ENCODE peak calls at places on chromosomes 4 and X, in eight cellular contexts. Q is K562, O is right lobe of liver, A is GM12878, S is HCT116, Z is HepG2, X is upper lobe of left lung, W is body of pancreas. H is an unnamed sample. For H3K27me3, the result is how much of the 10 kb centered on the place peaks cover.

GRCh38 chr4:38805530-38806145 is 1.0 kb upstream of the TLR1 start:
- ATAC-seq in A (peak), X (peak), O (peak), Q (peak), Z (no peak), S (no peak), W (no peak), H (peak)

GRCh38 chr4:139704915-139705485 is 39.4 kb downstream of the MGST2 start:
- ATAC-seq in O (peak), X (no peak), A (no peak), S (peak), Q (peak), Z (peak), W (no peak), H (no peak)

GRCh38 chr4:168604496-168605373 is 107.9 kb downstream of the PALLD start:
- ATAC-seq in W (peak), O (peak), Q (no peak), X (peak), S (peak), Z (no peak), A (no peak), H (peak)

GRCh38 chr4:36341936-36342335 is 60.5 kb downstream of the DTHD1 start:
- ATAC-seq in X (no peak), Z (no peak), A (no peak), W (no peak), O (no peak), Q (no peak), S (no peak), H (no peak)

GRCh38 chr4:36332023-36332781 is 50.8 kb downstream of the DTHD1 start:
- ATAC-seq in W (no peak), S (no peak), Z (no peak), Q (no peak), A (peak), X (no peak), O (no peak), H (no peak)

GRCh38 chr4:52199574-52200338 is 148.7 kb downstream of the SPATA18 start:
- ATAC-seq in S (no peak), Z (no peak), X (no peak), O (no peak), A (no peak), W (no peak), Q (no peak), H (no peak)

GRCh38 chrX:49129427-49129826 is 5.9 kb upstream of the GPKOW start:
- ATAC-seq in Q (no peak), A (no peak), Z (no peak), O (no peak), S (no peak), W (no peak), X (no peak), H (no peak)

GRCh38 chr4:174631901-174632758 is 109.8 kb upstream of the HPGD start:
- ATAC-seq in S (peak), Q (peak), O (peak), A (peak), Z (peak), X (no peak), W (peak), H (no peak)

GRCh38 chr4:138616775-138617174 is 374.6 kb upstream of the SLC7A11 start:
- ATAC-seq in O (no peak), W (no peak), X (no peak), Z (no peak), A (no peak), S (no peak), Q (no peak), H (no peak)

GRCh38 chr4:163092093-163092492 is 74.6 kb downstream of the NAF1 start:
- ATAC-seq in Z (no peak), S (no peak), Q (no peak), A (peak), X (no peak), W (no peak), O (no peak), H (no peak)

GRCh38 chr4:36267491-36268254 is 13.7 kb upstream of the DTHD1 start:
- ATAC-seq in O (peak), Q (no peak), W (no peak), Z (no peak), A (no peak), S (no peak), X (no peak), H (no peak)

GRCh38 chr4:100421356-100421978 is 96.4 kb downstream of the EMCN start:
- ATAC-seq in X (no peak), Q (no peak), S (peak), O (peak), Z (peak), A (no peak), W (no peak), H (no peak)

GRCh38 chrX:30570505-30570904 is 7.1 kb downstream of the TASL start:
- ATAC-seq in Q (no peak), A (peak), W (no peak), Z (no peak), S (no peak), O (peak), X (no peak), H (no peak)

GRCh38 chrX:71159335-71159734 is 14.7 kb downstream of the NLGN3 start:
- ATAC-seq in Z (no peak), W (no peak), A (no peak), X (no peak), Q (no peak), O (no peak), S (no peak), H (no peak)

GRCh38 chr4:121551881-121552280 is 144.9 kb downstream of the ANXA5 start:
- ATAC-seq in Z (no peak), W (no peak), Q (no peak), A (no peak), X (no peak), O (no peak), S (no peak), H (no peak)

GRCh38 chr4:15238720-15239119 is 189.1 kb upstream of the C1QTNF7 start:
- ATAC-seq in A (peak), W (no peak), O (peak), Q (peak), Z (peak), S (peak), X (peak), H (peak)

GRCh38 chrX:68848189-68848940 is 19.5 kb downstream of the EFNB1 start:
- ATAC-seq in Q (no peak), X (no peak), A (no peak), O (no peak), W (no peak), S (no peak), Z (no peak), H (no peak)

GRCh38 chr4:167021545-167022155 is 212.6 kb downstream of the SPOCK3 start:
- ATAC-seq in W (peak), A (peak), O (peak), Z (peak), X (no peak), S (peak), Q (peak), H (no peak)

GRCh38 chr4:87121332-87122065 is 98.9 kb downstream of the KLHL8 start:
- ATAC-seq in X (peak), A (no peak), Z (no peak), Q (no peak), W (no peak), O (peak), S (no peak), H (no peak)

GRCh38 chr4:126172126-126172525 is 857.4 kb downstream of the FAT4 start:
- ATAC-seq in W (no peak), Q (no peak), A (peak), S (no peak), O (no peak), X (no peak), Z (no peak), H (no peak)

GRCh38 chrX:75784689-75785491 is at the start of gene MAGEE2:
- ATAC-seq in A (no peak), Z (no peak), O (no peak), Q (no peak), X (peak), W (no peak), S (no peak), H (no peak)

GRCh38 chr4:127400736-127401346 is 231.9 kb upstream of the INTU start:
- ATAC-seq in W (peak), O (peak), A (peak), S (peak), Z (peak), X (no peak), Q (peak), H (no peak)

GRCh38 chrX:129590596-129590995 is 50.5 kb downstream of the OCRL start:
- ATAC-seq in Z (no peak), Q (no peak), X (no peak), A (no peak), W (no peak), S (no peak), O (no peak), H (no peak)

GRCh38 chrX:3950373-3950772 is 236.9 kb upstream of the PRKX start:
- ATAC-seq in Z (no peak), Q (no peak), S (no peak), W (no peak), O (no peak), X (no peak), A (no peak), H (no peak)

GRCh38 chr4:1604706-1605205 is 79.4 kb downstream of the FAM53A start:
- ATAC-seq in O (peak), Q (peak), X (peak), Z (peak), A (peak), S (peak), W (peak), H (no peak)

GRCh38 chr4:138734746-138735145 is 280.8 kb upstream of the NOCT start:
- ATAC-seq in A (no peak), Z (no peak), Q (no peak), S (no peak), W (no peak), X (no peak), O (peak), H (no peak)

GRCh38 chr4:99352602-99353580 is at the start of gene ADH1C:
- ATAC-seq in O (peak), W (peak), Q (no peak), A (no peak), X (no peak), S (no peak), Z (peak), H (no peak)

GRCh38 chr4:86358176-86358701 is 1.6 kb downstream of the MAPK10 start:
- ATAC-seq in W (no peak), O (no peak), Q (no peak), X (no peak), S (no peak), A (no peak), Z (no peak), H (no peak)

GRCh38 chr4:186943607-186943908 is 219.9 kb upstream of the FAT1 start:
- ATAC-seq in A (no peak), W (no peak), Q (no peak), X (no peak), S (no peak), Z (no peak), O (no peak), H (no peak)

GRCh38 chrX:65706041-65706828 is 38.8 kb downstream of the MSN start:
- ATAC-seq in S (peak), Z (no peak), A (peak), Q (peak), X (peak), O (peak), W (peak), H (peak)

GRCh38 chr4:147836807-147837206 is 104.9 kb downstream of the ARHGAP10 start:
- ATAC-seq in Q (no peak), A (peak), O (no peak), Z (no peak), X (no peak), W (no peak), S (no peak), H (peak)

GRCh38 chr4:5890063-5890727 is 2.7 kb downstream of the CRMP1 start:
- ATAC-seq in O (no peak), Z (no peak), W (no peak), A (peak), Q (no peak), S (no peak), X (no peak), H (no peak)
- H3K27me3 ChIP-seq in O (under half), Z (under half), W (under half), A (under half), Q (under half), S (under half), X (under half), H (half or more)

GRCh38 chr4:104494822-104495559 is at the start of gene CXXC4:
- ATAC-seq in S (peak), X (peak), W (peak), A (peak), O (peak), Z (peak), Q (peak), H (peak)
- TF ChIP-seq POLR2A in S (peak), X (no peak), W (peak), A (peak), O (peak), Z (no peak), Q (no peak), H (peak)

GRCh38 chr4:13523591-13524503 is 20.5 kb downstream of the NKX3-2 start:
- ATAC-seq in W (no peak), A (no peak), S (no peak), O (no peak), Q (no peak), X (peak), Z (no peak), H (no peak)

GRCh38 chr4:13526658-13527057 is 17.6 kb downstream of the NKX3-2 start:
- ATAC-seq in A (no peak), O (no peak), S (no peak), X (no peak), Q (no peak), Z (no peak), W (no peak), H (no peak)

GRCh38 chr4:13525606-13526281 is 18.6 kb downstream of the NKX3-2 start:
- ATAC-seq in S (no peak), A (no peak), O (no peak), W (peak), Q (peak), X (no peak), Z (no peak), H (no peak)

GRCh38 chr4:13523105-13523477 is 21.2 kb downstream of the NKX3-2 start:
- ATAC-seq in X (no peak), Z (peak), O (no peak), W (no peak), A (no peak), S (no peak), Q (no peak), H (no peak)

DNA sequence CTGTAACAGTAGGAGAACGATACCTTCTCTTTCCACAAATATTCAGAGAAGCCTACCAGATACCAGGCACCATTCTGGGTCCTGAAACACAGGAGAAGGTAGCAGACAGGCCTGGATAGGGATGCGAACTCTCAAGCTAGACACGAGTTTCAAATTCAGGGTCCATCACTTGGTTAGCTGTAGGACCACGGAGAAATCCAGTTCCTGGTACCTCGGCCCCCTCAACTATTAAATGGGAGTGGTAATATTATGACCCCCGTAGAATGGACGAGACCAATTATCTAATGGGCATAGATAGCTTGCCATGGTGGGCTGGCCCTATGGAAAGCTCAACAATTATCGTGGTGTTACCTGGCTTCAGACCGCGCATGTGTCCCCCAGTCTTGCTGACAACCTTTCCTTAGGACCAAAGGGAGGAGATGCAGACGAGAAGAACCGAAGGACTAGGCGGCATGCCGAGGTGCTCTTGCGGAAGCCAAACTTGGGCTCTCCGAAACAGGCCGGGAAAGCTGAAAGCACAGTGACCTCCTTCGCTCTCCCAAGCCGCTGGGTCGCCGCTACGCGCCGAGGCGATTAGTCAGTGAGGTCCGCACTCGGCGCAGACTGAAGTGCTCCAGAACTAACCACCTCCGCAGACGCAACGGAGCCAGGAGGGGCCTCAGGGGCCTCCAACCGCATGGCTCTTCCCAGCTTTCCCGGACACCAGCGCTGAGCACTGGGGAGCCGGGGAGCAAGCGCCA is 19.6 kb downstream of the NKX3-2 start:
- ATAC-seq in Q (no peak), S (no peak), X (no peak), A (no peak), Z (no peak), W (no peak), O (no peak), H (no peak)
- H3K27me3 ChIP-seq in Q (under half), S (under half), X (under half), A (under half), Z (under half), W (half or more), O (under half), H (half or more)

GRCh38 chrX:53441531-53442321 is 7.6 kb upstream of the HSD17B10 start:
- ATAC-seq in S (peak), Q (no peak), W (peak), X (peak), A (peak), Z (peak), O (peak), H (peak)
- TF ChIP-seq POLR2A in S (peak), Q (no peak), W (no peak), X (no peak), A (peak), Z (no peak), O (peak), H (peak)

DNA sequence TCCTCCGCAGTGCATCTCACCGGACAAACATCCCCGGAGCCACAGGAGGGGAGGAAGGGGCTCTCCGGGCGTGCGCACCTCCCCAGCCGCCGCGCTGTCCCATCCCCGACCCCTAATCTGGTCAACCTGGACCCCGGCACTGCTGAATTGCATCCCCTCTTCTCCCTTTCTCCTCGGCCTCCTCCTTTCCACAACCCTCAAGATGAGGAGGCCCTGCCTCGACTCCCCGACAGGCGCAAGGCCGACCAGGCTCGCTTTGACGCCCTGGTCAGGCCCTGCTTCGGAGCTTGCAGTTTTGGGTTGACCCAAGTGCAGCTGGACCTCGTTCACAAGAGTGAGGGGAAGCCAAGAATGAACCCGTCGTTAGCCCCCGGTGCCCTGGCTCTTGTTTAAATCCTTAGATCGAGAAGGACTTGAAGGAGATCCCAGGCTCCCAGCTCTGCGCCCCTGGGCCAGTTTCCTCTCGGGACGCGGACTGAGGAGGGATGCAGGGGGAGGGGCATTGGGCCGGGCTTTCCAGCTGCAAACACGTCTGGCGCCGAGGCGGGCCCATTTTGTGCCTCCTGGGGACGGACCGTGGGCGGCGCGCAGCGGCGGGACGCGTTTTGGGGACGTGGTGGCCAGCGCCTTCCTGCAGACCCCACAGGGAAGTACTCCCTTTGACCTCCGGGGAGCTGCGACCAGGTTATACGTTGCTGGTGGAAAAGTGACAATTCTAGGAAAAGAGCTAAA is 2.5 kb downstream of the PDGFRA start:
- ATAC-seq in S (no peak), A (no peak), Q (no peak), W (no peak), Z (no peak), X (no peak), O (no peak), H (no peak)
- H3K27me3 ChIP-seq in S (under half), A (under half), Q (under half), W (half or more), Z (under half), X (under half), O (under half), H (half or more)